ENCODE peak calls at places on chromosomes 2 and 18, in six cellular contexts. T is stimulated activated CD4-positive, alpha-beta T cell treated with anti-CD3 and anti-CD28 coated beads, Interleukin-2, amount 100 ng/mL, for 24 hours; S is right atrium auricular region; J is Karpas-422; I is AG10803; G is NCI-H510A treated with DMSO at 0.1 percent for 48 hours. A is an unnamed sample.

GRCh38 chr18:49668583-49669290 is 106.9 kb downstream of the LIPG start:
- DNase-seq in J (no peak), I (no peak), G (peak), S (no peak), T (no peak), A (no peak)

GRCh38 chr2:157364257-157364974 is 38.8 kb upstream of the ERMN start:
- DNase-seq in S (no peak), T (no peak), G (no peak), I (no peak), J (no peak), A (no peak)

GRCh38 chr18:77702686-77703085 is 453.0 kb downstream of the GALR1 start:
- DNase-seq in G (peak), J (peak), I (peak), T (peak), S (no peak), A (no peak)

GRCh38 chr18:4888251-4888650 is 308.8 kb downstream of the AKAIN1 start:
- DNase-seq in J (no peak), T (no peak), G (no peak), I (no peak), S (no peak), A (no peak)

GRCh38 chr2:47307066-47307465 is 95.9 kb upstream of the MSH2 start:
- DNase-seq in I (peak), S (no peak), T (no peak), G (no peak), J (no peak), A (no peak)

GRCh38 chr2:86143307-86143706 is 37.3 kb downstream of the PTCD3 start:
- DNase-seq in G (no peak), J (no peak), I (peak), S (no peak), T (no peak), A (no peak)

GRCh38 chr2:9214866-9215265 is 8.3 kb downstream of the ASAP2 start:
- DNase-seq in G (no peak), J (no peak), T (no peak), S (no peak), I (no peak), A (no peak)

GRCh38 chr2:47867205-47867604 is 39.1 kb downstream of the FBXO11 start:
- DNase-seq in J (no peak), T (no peak), G (no peak), I (peak), S (no peak), A (no peak)

GRCh38 chr2:17328161-17328560 is 190.1 kb downstream of the RAD51AP2 start:
- DNase-seq in S (no peak), T (no peak), G (no peak), J (no peak), I (no peak), A (no peak)

GRCh38 chr2:134122610-134123009 is 131.3 kb upstream of the MGAT5 start:
- DNase-seq in T (no peak), J (no peak), I (no peak), S (no peak), G (peak), A (no peak)

GRCh38 chr2:47503481-47504070 is 100.6 kb downstream of the MSH2 start:
- DNase-seq in G (no peak), I (no peak), T (no peak), J (peak), S (no peak), A (no peak)

GRCh38 chr2:220144411-220144810 is 517.0 kb downstream of the SLC4A3 start:
- DNase-seq in S (no peak), T (no peak), G (no peak), J (no peak), I (peak), A (no peak)

GRCh38 chr2:84631047-84631446 is 114.7 kb downstream of the DNAH6 start:
- DNase-seq in T (no peak), G (peak), S (no peak), I (peak), J (peak), A (no peak)

GRCh38 chr18:8876887-8877286 is 171.5 kb downstream of the MTCL1 start:
- DNase-seq in S (no peak), I (no peak), G (no peak), T (no peak), J (no peak), A (no peak)

GRCh38 chr2:24207359-24207758 is 32.5 kb downstream of the FAM228A start:
- DNase-seq in S (no peak), I (no peak), G (no peak), T (no peak), J (no peak), A (no peak)

GRCh38 chr2:217988014-217988839 is 14.6 kb downstream of the TNS1 start:
- DNase-seq in S (peak), G (peak), J (peak), I (peak), T (peak), A (no peak)

GRCh38 chr2:145184741-145185671 is 665.1 kb upstream of the ZEB2 start:
- DNase-seq in T (no peak), G (no peak), S (no peak), I (peak), J (no peak), A (no peak)

GRCh38 chr2:60962534-60962933 is 55.0 kb upstream of the PEX13 start:
- DNase-seq in I (no peak), G (no peak), S (no peak), T (no peak), J (no peak), A (no peak)

GRCh38 chr2:15971351-15971750 is 31.0 kb downstream of the MYCN start:
- DNase-seq in S (no peak), J (no peak), G (no peak), I (no peak), T (no peak), A (no peak)

A was measured in cortex of kidney.